ENCODE peak calls at places on chromosomes 1 and 21, in nine cellular contexts. U is HEK293T, D is fibroblast of lung, R is lung, Q is caudate nucleus, M is amniotic stem cell, H is GM12865, O is right lobe of liver, Z is anterior cingulate cortex. C is an unnamed sample.

GRCh38 chr1:1432951-1433803 is 2.3 kb upstream of the VWA1 start:
- DNase-seq in U (peak), D (no peak), R (peak), Q (peak), M (no peak), H (no peak), O (peak), Z (peak), C (no peak)

GRCh38 chr1:27971674-27972073 is 11.9 kb downstream of the XKR8 start:
- DNase-seq in U (no peak), D (peak), R (no peak), Q (no peak), M (no peak), H (no peak), O (no peak), Z (no peak), C (no peak)

GRCh38 chr21:43778469-43779335 is 2.6 kb upstream of the CSTB start:
- DNase-seq in U (no peak), D (peak), R (no peak), Q (no peak), M (no peak), H (no peak), O (no peak), Z (no peak), C (no peak)

GRCh38 chr1:86750530-86750929 is 46.2 kb downstream of the SH3GLB1 start:
- DNase-seq in U (no peak), D (no peak), R (no peak), Q (no peak), M (no peak), H (no peak), O (no peak), Z (no peak), C (no peak)

GRCh38 chr21:34029724-34030528 is 43.5 kb upstream of the MRPS6 start:
- DNase-seq in U (peak), D (peak), R (peak), Q (no peak), M (peak), H (peak), O (no peak), Z (no peak), C (peak)

GRCh38 chr1:202639500-202639899 is 70.8 kb downstream of the SYT2 start:
- DNase-seq in U (no peak), D (peak), R (no peak), Q (no peak), M (no peak), H (no peak), O (no peak), Z (no peak), C (no peak)

GRCh38 chr21:46424621-46425020 is 34.1 kb upstream of the DIP2A start:
- DNase-seq in U (no peak), D (no peak), R (no peak), Q (no peak), M (no peak), H (no peak), O (no peak), Z (no peak), C (peak)

GRCh38 chr1:10738125-10738746 is 58.2 kb downstream of the CASZ1 start:
- DNase-seq in U (no peak), D (no peak), R (no peak), Q (no peak), M (no peak), H (no peak), O (no peak), Z (no peak), C (no peak)

GRCh38 chr1:215530401-215530984 is 36.6 kb upstream of the KCTD3 start:
- DNase-seq in U (no peak), D (no peak), R (no peak), Q (no peak), M (no peak), H (no peak), O (no peak), Z (no peak), C (no peak)

GRCh38 chr21:41170442-41170841 is 2.5 kb downstream of the BACE2 start:
- DNase-seq in U (peak), D (peak), R (peak), Q (no peak), M (no peak), H (peak), O (peak), Z (no peak), C (no peak)

GRCh38 chr1:4396571-4396970 is 257.8 kb upstream of the AJAP1 start:
- DNase-seq in U (no peak), D (no peak), R (no peak), Q (no peak), M (no peak), H (no peak), O (no peak), Z (peak), C (no peak)

GRCh38 chr1:204075116-204075636 is 2.3 kb downstream of the SOX13 start:
- DNase-seq in U (no peak), D (peak), R (no peak), Q (no peak), M (no peak), H (no peak), O (peak), Z (no peak), C (no peak)

GRCh38 chr1:87226341-87226760 is 102.3 kb upstream of the LMO4 start:
- DNase-seq in U (peak), D (peak), R (peak), Q (no peak), M (peak), H (no peak), O (peak), Z (no peak), C (no peak)